ENCODE peak calls at places on chromosome 1, in seven cellular contexts. P, E, F, R, W, G and T are unnamed samples.
A peak's percentile ranks its signal among the peaks of the same experiment; 100 is the strongest.

GRCh38 chr1:155250633-155251449 is 4.4 kb downstream of the ENTREP3 start:
- DNase-seq in P (peak; percentile 98), E (peak; percentile 84), F (peak; percentile 93), R (peak; percentile 77), W (peak; percentile 95), G (peak; percentile 92), T (peak; percentile 55)

GRCh38 chr1:22339237-22339636 is 112.4 kb upstream of the ZBTB40 start:
- DNase-seq in P (no peak), E (no peak), F (no peak), R (no peak), W (no peak), G (no peak), T (no peak)

GRCh38 chr1:114105401-114105979 is 48.2 kb downstream of the SYT6 start:
- DNase-seq in P (peak; percentile 57), E (no peak), F (no peak), R (no peak), W (no peak), G (no peak), T (no peak)

GRCh38 chr1:224697888-224698450 is 81.9 kb downstream of the CNIH3 start:
- DNase-seq in P (peak; percentile 13), E (no peak), F (no peak), R (no peak), W (no peak), G (no peak), T (no peak)

GRCh38 chr1:1020000-1020404 is at the start of gene AGRN:
- DNase-seq in P (peak; percentile 85), E (no peak), F (peak; percentile 54), R (no peak), W (no peak), G (no peak), T (no peak)

GRCh38 chr1:208523007-208523406 is 278.8 kb upstream of the PLXNA2 start:
- DNase-seq in P (no peak), E (no peak), F (no peak), R (no peak), W (no peak), G (no peak), T (no peak)

GRCh38 chr1:161032409-161032808 is 6.4 kb downstream of the TSTD1 start:
- DNase-seq in P (no peak), E (no peak), F (no peak), R (no peak), W (no peak), G (no peak), T (no peak)

GRCh38 chr1:76038306-76039004 is 36.1 kb upstream of the ST6GALNAC3 start:
- DNase-seq in P (no peak), E (peak; percentile 9), F (no peak), R (peak; percentile 76), W (no peak), G (no peak), T (no peak)

GRCh38 chr1:57061369-57061768 is 95.6 kb upstream of the C8B start:
- DNase-seq in P (no peak), E (no peak), F (no peak), R (peak; percentile 5), W (no peak), G (no peak), T (no peak)

GRCh38 chr1:61120307-61120840 is 38.0 kb downstream of the NFIA start:
- DNase-seq in P (no peak), E (no peak), F (no peak), R (no peak), W (no peak), G (no peak), T (no peak)

GRCh38 chr1:10776206-10776905 is 20.1 kb downstream of the CASZ1 start:
- DNase-seq in P (no peak), E (no peak), F (no peak), R (no peak), W (peak; percentile 30), G (peak; percentile 11), T (no peak)

GRCh38 chr1:152436593-152437338 is 22.7 kb upstream of the CRNN start:
- DNase-seq in P (no peak), E (no peak), F (no peak), R (peak; percentile 52), W (no peak), G (no peak), T (no peak)

GRCh38 chr1:30524840-30525617 is 198.4 kb downstream of the MATN1 start:
- DNase-seq in P (no peak), E (no peak), F (no peak), R (no peak), W (no peak), G (no peak), T (no peak)

GRCh38 chr1:158067651-158068050 is 74.2 kb downstream of the KIRREL1 start:
- DNase-seq in P (peak; percentile 41), E (peak; percentile 57), F (peak; percentile 30), R (peak; percentile 80), W (no peak), G (no peak), T (no peak)

GRCh38 chr1:93681549-93682412 is at the start of gene BCAR3:
- DNase-seq in P (peak; percentile 86), E (peak; percentile 47), F (peak; percentile 71), R (peak; percentile 80), W (peak; percentile 85), G (peak; percentile 83), T (no peak)

GRCh38 chr1:228804640-228805413 is 69.5 kb downstream of the RHOU start:
- DNase-seq in P (no peak), E (no peak), F (no peak), R (no peak), W (no peak), G (no peak), T (no peak)

GRCh38 chr1:85846706-85847105 is 138.5 kb upstream of the ZNHIT6 start:
- DNase-seq in P (no peak), E (no peak), F (no peak), R (no peak), W (no peak), G (no peak), T (no peak)

GRCh38 chr1:156838972-156839371 is 19.9 kb downstream of the INSRR start:
- DNase-seq in P (peak; percentile 70), E (no peak), F (no peak), R (no peak), W (no peak), G (no peak), T (no peak)

GRCh38 chr1:26858160-26858559 is 4.8 kb upstream of the SFN start:
- DNase-seq in P (no peak), E (no peak), F (no peak), R (no peak), W (no peak), G (no peak), T (no peak)

GRCh38 chr1:14969006-14969405 is 184.5 kb upstream of the TMEM51 start:
- DNase-seq in P (peak; percentile 27), E (no peak), F (no peak), R (no peak), W (no peak), G (no peak), T (no peak)

GRCh38 chr1:103514920-103515503 is 10.5 kb upstream of the RNPC3 start:
- DNase-seq in P (peak; percentile 53), E (peak; percentile 52), F (no peak), R (peak; percentile 46), W (no peak), G (no peak), T (no peak)

GRCh38 chr1:223135176-223135575 is 7.9 kb downstream of the TLR5 start:
- DNase-seq in P (no peak), E (peak; percentile 40), F (peak; percentile 72), R (peak; percentile 83), W (no peak), G (peak; percentile 30), T (no peak)

GRCh38 chr1:206693029-206693428 is 8.3 kb downstream of the MAPKAPK2 start:
- DNase-seq in P (no peak), E (peak; percentile 75), F (peak; percentile 87), R (peak; percentile 91), W (no peak), G (peak; percentile 90), T (no peak)

GRCh38 chr1:17869826-17870225 is 114.7 kb downstream of the ACTL8 start:
- DNase-seq in P (no peak), E (peak; percentile 50), F (no peak), R (peak; percentile 48), W (no peak), G (no peak), T (no peak)

GRCh38 chr1:246001142-246001812 is 505.8 kb downstream of the SMYD3 start:
- DNase-seq in P (no peak), E (peak; percentile 52), F (no peak), R (peak; percentile 92), W (no peak), G (no peak), T (no peak)

DNA sequence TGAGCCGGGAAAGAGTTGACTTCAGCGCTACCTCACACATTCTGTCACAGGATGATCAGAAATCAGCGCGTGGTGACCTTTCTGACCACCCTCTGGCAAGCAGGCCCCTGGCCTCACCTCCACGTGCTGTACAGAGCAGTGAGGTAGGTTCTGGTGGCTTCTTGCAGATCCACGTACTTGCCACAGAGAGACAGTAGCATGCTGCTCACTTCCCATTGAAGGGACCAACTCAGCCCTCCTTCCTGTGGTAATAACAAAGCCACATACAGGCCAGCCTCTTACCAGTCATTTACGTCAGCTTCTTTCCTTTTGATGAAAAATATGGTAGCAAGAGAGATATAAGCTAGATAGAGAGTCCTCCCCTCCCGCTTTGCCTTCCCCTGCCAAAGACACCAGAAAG is 200.7 kb downstream of the CHRM3 start:
- DNase-seq in P (no peak), E (no peak), F (no peak), R (no peak), W (no peak), G (no peak), T (no peak)
- H3K4me3 ChIP-seq in P (no peak overlapping the region), E (no peak overlapping the region), F (no peak overlapping the region), R (no peak overlapping the region), W (no peak overlapping the region), G (no peak overlapping the region), T (no peak overlapping the region)

DNA sequence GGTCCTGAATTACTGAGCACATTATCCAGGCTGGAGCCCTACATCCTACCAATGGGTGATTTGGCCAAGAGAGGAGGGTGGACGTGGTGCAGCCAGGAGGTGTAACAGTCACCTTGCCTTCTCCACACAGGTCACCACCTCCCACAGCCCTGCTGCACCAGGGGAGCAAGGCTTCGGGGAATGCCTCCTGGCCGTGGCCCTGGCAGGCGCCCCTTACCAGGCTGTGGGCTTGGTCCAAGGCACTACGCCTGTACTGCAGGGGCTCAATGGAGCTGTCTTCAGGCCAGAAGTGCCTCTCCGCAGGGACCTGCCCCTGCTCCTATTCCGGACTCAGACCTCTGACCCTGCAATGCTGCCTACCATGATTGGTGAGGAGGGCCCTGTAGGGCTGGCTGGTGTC is 26.0 kb downstream of the HMGCS2 start:
- DNase-seq in P (no peak), E (no peak), F (no peak), R (no peak), W (no peak), G (no peak), T (no peak)
- H3K36me3 ChIP-seq in P (no peaks in the 10 kb centered on the region), E (peaks cover 4% of the 10 kb centered on the region), F (no peaks in the 10 kb centered on the region), R (no peaks in the 10 kb centered on the region), W (no peaks in the 10 kb centered on the region), G (no peaks in the 10 kb centered on the region), T (peaks cover 1% of the 10 kb centered on the region)

DNA sequence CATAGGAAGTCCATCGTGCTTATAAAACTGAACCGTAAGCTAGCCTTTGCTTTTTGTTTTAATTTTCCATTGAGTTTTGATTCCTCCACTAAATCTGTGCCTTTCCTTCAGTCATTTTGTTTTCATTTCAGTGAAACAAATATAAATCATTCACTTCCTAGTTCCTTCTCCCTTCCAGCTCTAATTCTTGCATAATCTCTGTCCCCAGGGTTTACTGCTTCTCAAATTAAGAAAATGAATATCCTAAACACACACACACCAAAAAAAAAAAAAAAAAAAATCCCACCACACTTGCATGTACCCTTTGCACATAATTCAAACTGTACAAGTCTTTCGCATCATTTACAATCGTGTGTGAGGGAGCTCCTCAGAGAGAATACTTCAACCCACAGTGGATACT is 6.8 kb downstream of the KCNH1 start:
- DNase-seq in P (no peak), E (no peak), F (no peak), R (no peak), W (no peak), G (no peak), T (no peak)
- H3K27me3 ChIP-seq in P (peaks cover 33% of the 10 kb centered on the region), E (peaks cover 5% of the 10 kb centered on the region), F (peaks cover 2% of the 10 kb centered on the region), R (no peaks in the 10 kb centered on the region), W (peaks cover 11% of the 10 kb centered on the region), G (peaks cover 89% of the 10 kb centered on the region), T (no peaks in the 10 kb centered on the region)

GRCh38 chr1:46466477-46467182 is 23.0 kb upstream of the DMBX1 start:
- DNase-seq in P (peak; percentile 99), E (no peak), F (peak; percentile 40), R (peak; percentile 31), W (no peak), G (peak; percentile 40), T (no peak)
- H3K4me3 ChIP-seq in P (peak overlapping the region; percentile 38), E (peak overlapping the region; percentile 49), F (peak overlapping the region; percentile 76), R (peak overlapping the region; percentile 41), W (peak overlapping the region; percentile 70), G (peak overlapping the region; percentile 73), T (peak overlapping the region; percentile 47)